ENCODE peak calls at places on chromosome 14, in four cellular contexts. T is A549, Y is K562, Q is GM12878. L is an unnamed sample.

GRCh38 chr14:37623552-37623951 is 28.1 kb downstream of the TTC6 start:
- DNase-seq in Q (no peak), T (no peak), Y (no peak), L (no peak)

GRCh38 chr14:58832010-58832409 is 194.2 kb downstream of the DACT1 start:
- DNase-seq in Y (no peak), Q (no peak), T (no peak), L (no peak)

GRCh38 chr14:77324816-77325745 is 4.2 kb downstream of the GSTZ1 start:
- DNase-seq in Q (no peak), T (no peak), Y (no peak), L (no peak)

GRCh38 chr14:37195327-37195726 is 2.4 kb upstream of the MIPOL1 start:
- DNase-seq in Q (no peak), Y (no peak), T (no peak), L (peak; percentile 72)

GRCh38 chr14:61472025-61472672 is 150.8 kb downstream of the PRKCH start:
- DNase-seq in T (peak; percentile 65), Y (no peak), Q (no peak), L (peak; percentile 90)

GRCh38 chr14:49961270-49962222 is 68.7 kb downstream of the ARF6 start:
- DNase-seq in T (no peak), Q (no peak), Y (no peak), L (no peak)

GRCh38 chr14:77098470-77099353 is 654 bp downstream of the CIPC start:
- DNase-seq in Y (no peak), T (peak; percentile 29), Q (no peak), L (no peak)

GRCh38 chr14:86540636-86541247 is 1010.8 kb downstream of the FLRT2 start:
- DNase-seq in Y (no peak), Q (no peak), T (no peak), L (no peak)

GRCh38 chr14:55851961-55852360 is 266.2 kb upstream of the PELI2 start:
- DNase-seq in T (no peak), Y (no peak), Q (no peak), L (no peak)

GRCh38 chr14:33584698-33585097 is 366.2 kb downstream of the EGLN3 start:
- DNase-seq in Q (no peak), T (no peak), Y (no peak), L (no peak)

GRCh38 chr14:20998674-20999366 is at the start of gene SLC39A2:
- DNase-seq in T (no peak), Q (no peak), Y (peak; percentile 24), L (no peak)

GRCh38 chr14:46840971-46841729 is 189.6 kb upstream of the RPL10L start:
- DNase-seq in Q (no peak), Y (no peak), T (no peak), L (no peak)

GRCh38 chr14:81776531-81776930 is 242.9 kb upstream of the SEL1L start:
- DNase-seq in Q (no peak), T (no peak), Y (no peak), L (no peak)

GRCh38 chr14:81209187-81209836 is 11.4 kb downstream of the GTF2A1 start:
- DNase-seq in Y (no peak), T (no peak), Q (peak; percentile 37), L (no peak)

GRCh38 chr14:36716614-36717184 is 55.0 kb downstream of the PAX9 start:
- DNase-seq in Q (no peak), Y (no peak), T (no peak), L (peak; percentile 59)

GRCh38 chr14:94746131-94746530 is 23.8 kb downstream of the GSC start:
- DNase-seq in Q (no peak), Y (no peak), T (no peak), L (no peak)

GRCh38 chr14:37601849-37602248 is 6.4 kb downstream of the TTC6 start:
- DNase-seq in T (no peak), Y (no peak), Q (no peak), L (no peak)

GRCh38 chr14:103108749-103109207 is 14.3 kb downstream of the EXOC3L4 start:
- DNase-seq in Y (peak; percentile 34), Q (no peak), T (no peak), L (no peak)
- TF ChIP-seq CHD4 in Y (no peak), Q (no peak), T (no peak), L (no peak)

GRCh38 chr14:71394386-71394785 is 487.1 kb downstream of the PCNX1 start:
- DNase-seq in Q (no peak), T (no peak), Y (no peak), L (no peak)
- TF ChIP-seq CHD4 in Q (no peak), T (no peak), Y (no peak), L (no peak)

GRCh38 chr14:100128688-100129087 is 30.8 kb downstream of the DEGS2 start:
- DNase-seq in Q (no peak), Y (no peak), T (no peak), L (no peak)

GRCh38 chr14:100131181-100131580 is 28.3 kb downstream of the DEGS2 start:
- DNase-seq in T (no peak), Q (no peak), Y (no peak), L (peak; percentile 62)

GRCh38 chr14:100127853-100128455 is 31.5 kb downstream of the DEGS2 start:
- DNase-seq in T (no peak), Y (no peak), Q (no peak), L (no peak)

GRCh38 chr14:100130471-100130870 is 29.0 kb downstream of the DEGS2 start:
- DNase-seq in Y (no peak), T (no peak), Q (no peak), L (no peak)

GRCh38 chr14:100129161-100129589 is 30.3 kb downstream of the DEGS2 start:
- DNase-seq in T (no peak), Y (no peak), Q (no peak), L (no peak)
- TF ChIP-seq CHD4 in T (no peak), Y (no peak), Q (no peak), L (no peak)

GRCh38 chr14:101010293-101010692 is 106.8 kb upstream of the RTL1 start:
- DNase-seq in Q (no peak), T (no peak), Y (no peak), L (no peak)
- TF ChIP-seq CHD4 in Q (no peak), T (no peak), Y (no peak), L (no peak)

DNA sequence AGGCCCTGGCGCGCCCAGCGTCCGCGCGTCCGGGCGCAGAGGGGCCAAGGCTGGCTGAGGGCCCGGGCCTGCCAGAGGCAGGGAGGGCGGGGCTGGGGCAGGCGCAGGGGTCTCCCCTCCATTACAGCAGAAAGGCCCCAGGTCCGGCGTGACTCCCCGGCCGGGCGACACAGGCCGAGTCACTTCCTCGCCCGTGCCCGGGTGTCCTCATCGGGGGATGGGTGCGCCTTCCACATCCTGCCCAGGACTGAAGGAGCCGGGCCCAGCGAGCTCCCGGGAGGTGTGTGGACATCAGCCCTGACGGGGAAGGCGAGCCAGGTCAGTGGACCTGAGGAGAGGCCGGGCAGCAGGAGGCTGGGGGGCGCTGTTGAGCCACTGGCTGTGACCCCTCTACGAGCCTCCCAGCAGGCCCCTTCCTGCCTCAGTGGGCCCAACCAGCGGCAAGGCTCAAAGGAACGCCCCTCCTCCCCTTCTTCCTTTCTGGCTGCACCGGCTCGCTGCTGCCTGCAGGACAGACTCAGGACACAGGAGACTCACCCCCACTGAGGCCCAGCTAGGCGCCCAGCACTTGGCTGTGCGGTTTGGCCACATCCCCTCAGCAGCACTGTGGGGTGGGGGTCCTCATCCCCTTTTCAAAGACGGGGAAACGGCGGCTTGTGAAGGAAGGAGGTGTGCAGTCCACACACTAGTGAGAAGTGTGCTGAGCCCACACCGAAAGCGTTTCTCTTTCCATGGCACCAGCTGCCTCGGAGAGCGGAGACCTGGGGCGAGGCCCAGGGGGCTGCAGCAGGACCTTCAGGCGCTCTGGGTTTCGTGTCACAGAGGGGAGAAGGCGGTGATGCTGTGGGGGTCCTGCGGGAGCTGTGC is 606 bp downstream of the TNFAIP2 start:
- DNase-seq in Y (no peak), Q (no peak), T (no peak), L (no peak)
- TF ChIP-seq CHD4 in Y (no peak), Q (no peak), T (no peak), L (no peak)

GRCh38 chr14:92088494-92088893 is 17.9 kb downstream of the ATXN3 start:
- DNase-seq in T (no peak), Y (no peak), Q (no peak), L (no peak)

GRCh38 chr14:92093320-92093719 is 13.1 kb downstream of the ATXN3 start:
- DNase-seq in Q (no peak), T (no peak), Y (no peak), L (no peak)
- TF ChIP-seq CHD4 in Q (no peak), T (no peak), Y (no peak), L (no peak)

L was measured in HepG2.